ENCODE peak calls at places on chromosome 15, in nine cellular contexts. Y is mammary epithelial cell; W is cardiac muscle cell; D is tibial nerve; S is endodermal cell; Q is astrocyte; C is ovary; R is CD8-positive, alpha-beta T cell; V is brain microvascular endothelial cell. L is an unnamed sample.

GRCh38 chr15:42921049-42921731 is 612 bp upstream of the TTBK2 start:
- DNase-seq in Y (peak; percentile 31), W (peak; percentile 44), D (no peak), S (no peak), Q (peak; percentile 12), C (peak; percentile 65), R (peak; percentile 48), V (peak; percentile 7), L (peak; percentile 79)

GRCh38 chr15:91289324-91289723 is 189.3 kb downstream of the SV2B start:
- DNase-seq in Y (no peak), W (no peak), D (no peak), S (peak; percentile 75), Q (no peak), C (no peak), R (no peak), V (no peak), L (no peak)

GRCh38 chr15:87557871-87558270 is 698.7 kb downstream of the NTRK3 start:
- DNase-seq in Y (peak; percentile 30), W (no peak), D (no peak), S (no peak), Q (peak; percentile 46), C (no peak), R (no peak), V (no peak), L (no peak)

GRCh38 chr15:80567721-80568157 is 127.4 kb upstream of the ABHD17C start:
- DNase-seq in Y (peak; percentile 68), W (peak; percentile 94), D (peak; percentile 23), S (peak; percentile 90), Q (peak; percentile 76), C (peak; percentile 48), R (no peak), V (peak; percentile 77), L (peak; percentile 65)

GRCh38 chr15:65132841-65133549 is 613 bp downstream of the PDCD7 start:
- DNase-seq in Y (peak; percentile 62), W (peak; percentile 63), D (no peak), S (peak; percentile 81), Q (peak; percentile 51), C (no peak), R (peak; percentile 20), V (peak; percentile 43), L (no peak)

GRCh38 chr15:36856339-36856973 is 243.9 kb downstream of the MEIS2 start:
- DNase-seq in Y (no peak), W (no peak), D (no peak), S (no peak), Q (no peak), C (no peak), R (no peak), V (no peak), L (no peak)

GRCh38 chr15:26065723-26066122 is 202.6 kb upstream of the ATP10A start:
- DNase-seq in Y (no peak), W (no peak), D (no peak), S (peak; percentile 64), Q (no peak), C (no peak), R (no peak), V (no peak), L (no peak)

GRCh38 chr15:68415501-68416157 is 16.3 kb downstream of the ITGA11 start:
- DNase-seq in Y (no peak), W (no peak), D (no peak), S (peak; percentile 51), Q (no peak), C (no peak), R (no peak), V (no peak), L (peak; percentile 76)

GRCh38 chr15:51736069-51736468 is 1.4 kb downstream of the LYSMD2 start:
- DNase-seq in Y (no peak), W (peak; percentile 37), D (no peak), S (no peak), Q (no peak), C (no peak), R (no peak), V (no peak), L (no peak)

GRCh38 chr15:91973481-91973880 is 120.0 kb downstream of the SLCO3A1 start:
- DNase-seq in Y (peak; percentile 82), W (no peak), D (no peak), S (no peak), Q (no peak), C (no peak), R (no peak), V (no peak), L (no peak)

GRCh38 chr15:35166730-35167359 is 81.8 kb upstream of the NANOGP8 start:
- DNase-seq in Y (no peak), W (peak; percentile 49), D (no peak), S (no peak), Q (no peak), C (no peak), R (no peak), V (peak; percentile 42), L (no peak)

DNA sequence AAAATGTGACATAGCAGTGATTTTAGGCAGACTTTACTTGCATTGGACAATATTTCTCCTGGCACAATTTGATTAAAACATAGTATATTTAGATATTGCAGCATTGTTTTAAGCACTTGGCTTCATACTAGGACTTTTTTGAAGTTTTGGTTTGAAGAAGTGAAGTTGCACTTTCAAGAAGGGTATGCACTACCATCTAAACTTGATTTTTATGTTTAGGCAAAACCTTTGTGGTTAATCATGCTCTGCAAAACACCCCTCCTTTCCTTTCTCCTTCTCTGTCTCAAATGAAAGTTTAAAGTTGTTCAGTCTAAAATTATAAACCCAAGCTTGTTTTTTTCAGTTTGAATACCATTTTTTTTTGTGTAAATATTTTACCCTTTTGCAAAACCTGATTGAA is 173.8 kb downstream of the TCF12 start:
- DNase-seq in Y (no peak), W (no peak), D (no peak), S (no peak), Q (no peak), C (no peak), R (no peak), V (no peak), L (no peak)
- TF ChIP-seq CTCF in Y (no peak), W (no peak), D (no peak), S (no peak), Q (no peak), C (no peak), R (no peak), V (no peak), L (no peak)

GRCh38 chr15:100502651-100503050 is 26.1 kb downstream of the CERS3 start:
- DNase-seq in Y (peak; percentile 34), W (no peak), D (no peak), S (no peak), Q (no peak), C (no peak), R (no peak), V (no peak), L (no peak)
- H3K27ac ChIP-seq in Y (no peak overlapping the region), W (no peak overlapping the region), D (no peak overlapping the region), S (no peak overlapping the region), Q (no peak overlapping the region), C (no peak overlapping the region), R (no peak overlapping the region), V (no peak overlapping the region), L (no peak overlapping the region)

DNA sequence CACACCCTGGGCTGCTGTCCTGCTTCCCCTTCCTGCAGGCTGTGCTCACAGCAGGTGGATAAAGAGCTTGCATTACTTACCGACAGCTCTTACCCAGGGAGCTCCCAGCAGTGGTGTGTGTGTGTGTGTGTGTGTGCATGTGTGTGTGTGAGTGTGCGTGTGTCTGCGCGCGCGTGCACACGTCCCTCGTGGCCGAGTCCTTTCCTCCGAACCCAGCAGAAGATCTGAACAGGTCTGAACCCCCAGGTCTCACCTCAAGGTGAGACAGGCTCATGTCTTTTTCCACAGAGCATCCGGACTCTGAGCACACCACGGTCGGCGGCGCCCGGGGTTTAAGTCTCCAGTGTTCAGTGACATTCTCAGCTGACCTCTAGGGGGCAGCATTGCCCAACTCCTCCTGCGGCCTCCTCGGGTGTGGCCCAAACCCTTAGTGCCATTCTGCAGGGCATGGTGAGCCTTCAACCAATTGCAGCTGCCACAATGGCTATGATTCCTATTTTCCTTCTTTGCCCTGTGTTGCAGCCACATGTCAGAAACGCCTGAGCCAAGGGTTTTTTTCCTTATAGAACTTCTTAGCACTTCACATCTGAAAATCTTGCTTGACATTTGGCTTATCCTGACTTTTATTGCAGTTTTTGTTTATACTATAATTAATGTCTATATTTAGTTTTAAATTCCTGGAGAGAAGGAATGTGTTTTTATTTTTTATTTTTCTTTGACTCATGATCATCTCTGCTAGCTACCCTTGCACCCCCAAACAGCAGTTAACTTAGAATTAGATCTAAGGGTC is 64.1 kb upstream of the KLHL25 start:
- DNase-seq in Y (peak; percentile 48), W (peak; percentile 73), D (no peak), S (peak; percentile 93), Q (peak; percentile 29), C (peak; percentile 39), R (peak; percentile 73), V (peak; percentile 24), L (no peak)
- H3K4me3 ChIP-seq in Y (no peak overlapping the region), W (no peak overlapping the region), D (no peak overlapping the region), S (peak overlapping the region; percentile 63), Q (no peak overlapping the region), C (no peak overlapping the region), R (no peak overlapping the region), V (no peak overlapping the region), L (no peak overlapping the region)

DNA sequence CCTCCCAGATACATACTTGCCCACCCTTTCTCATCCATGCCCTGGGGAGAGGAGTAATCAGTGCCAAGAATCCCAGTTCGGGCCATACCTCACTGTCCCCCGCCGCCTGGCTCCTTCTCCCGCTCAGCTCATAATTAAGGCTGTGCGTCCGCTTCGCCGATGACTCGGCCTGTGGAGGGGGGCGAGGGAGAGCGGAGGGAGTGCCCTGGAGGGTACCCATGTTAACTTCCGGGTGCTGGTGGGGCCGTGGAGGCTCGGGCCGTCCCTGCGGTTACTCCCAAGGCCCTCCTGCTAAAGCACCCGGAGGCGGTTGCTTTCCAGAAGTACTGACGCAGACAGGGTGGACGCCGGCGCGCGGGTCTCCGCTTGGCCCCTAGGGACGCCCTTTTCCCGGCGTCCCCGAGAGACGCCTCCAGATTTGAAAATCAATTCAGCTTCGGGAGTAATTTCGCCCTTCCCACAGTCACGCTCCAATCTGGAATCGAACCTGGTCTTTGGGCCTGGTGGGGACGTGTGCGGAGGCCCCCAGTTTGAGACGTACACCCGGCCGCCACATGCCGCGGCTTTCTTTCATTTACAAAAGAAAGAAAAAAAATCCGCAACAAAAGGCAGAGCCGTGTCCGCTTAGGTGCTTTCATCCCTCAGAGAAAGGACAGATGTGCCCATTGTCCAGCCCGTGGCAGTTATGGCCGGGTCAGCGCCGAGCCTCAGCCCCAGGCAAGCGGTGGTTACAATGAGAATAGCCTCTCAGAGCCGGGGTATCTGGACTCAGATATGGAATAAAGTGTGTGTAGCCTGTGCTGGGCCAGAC is 1.0 kb upstream of the ONECUT1 start:
- DNase-seq in Y (no peak), W (peak; percentile 29), D (no peak), S (peak; percentile 83), Q (no peak), C (no peak), R (no peak), V (no peak), L (no peak)
- TF ChIP-seq CTCF in Y (no peak), W (peak; percentile 15), D (no peak), S (peak; percentile 80), Q (no peak), C (no peak), R (no peak), V (peak; percentile 46), L (no peak)

GRCh38 chr15:78988361-78988911 is 43.6 kb upstream of the CTSH start:
- DNase-seq in Y (peak; percentile 99), W (peak; percentile 99), D (peak; percentile 58), S (no peak), Q (peak; percentile 98), C (peak; percentile 27), R (no peak), V (peak; percentile 97), L (peak; percentile 79)
- H3K27ac ChIP-seq in Y (peak overlapping the region; percentile 63), W (no peak overlapping the region), D (peak overlapping the region; percentile 56), S (no peak overlapping the region), Q (peak overlapping the region; percentile 63), C (no peak overlapping the region), R (no peak overlapping the region), V (peak overlapping the region; percentile 70), L (peak overlapping the region; percentile 42)